ENCODE peak calls at places on chromosomes 13 and 19, in six cellular contexts. Q is HepG2, U is H1, E is HCT116, A is K562, Y is GM12878. K is an unnamed sample. For H3K4me1, the result is how much of the 10 kb centered on the place peaks cover.

GRCh38 chr13:51978836-51979556 is 32.3 kb downstream of the ATP7B start:
- DNase-seq in Q (peak), U (no peak), E (no peak), A (peak), Y (no peak), K (no peak)

GRCh38 chr13:52348081-52348480 is 57.9 kb downstream of the THSD1 start:
- DNase-seq in Q (no peak), U (no peak), E (peak), A (no peak), Y (no peak), K (no peak)

GRCh38 chr13:27296496-27296895 is 25.9 kb downstream of the RASL11A start:
- DNase-seq in Q (no peak), U (no peak), E (no peak), A (no peak), Y (no peak), K (no peak)

GRCh38 chr13:31477961-31478360 is 261.4 kb upstream of the RXFP2 start:
- DNase-seq in Q (no peak), U (no peak), E (no peak), A (no peak), Y (no peak), K (no peak)

GRCh38 chr13:43411211-43411610 is 375.6 kb downstream of the ENOX1 start:
- DNase-seq in Q (no peak), U (no peak), E (no peak), A (no peak), Y (no peak), K (no peak)

GRCh38 chr19:1019980-1020867 is 699 bp downstream of the TMEM259 start:
- DNase-seq in Q (no peak), U (no peak), E (no peak), A (peak), Y (no peak), K (no peak)

GRCh38 chr13:44972956-44973581 is 16.2 kb downstream of the NUFIP1 start:
- DNase-seq in Q (peak), U (no peak), E (peak), A (no peak), Y (no peak), K (no peak)

GRCh38 chr13:44796597-44797517 is 192.4 kb downstream of the NUFIP1 start:
- DNase-seq in Q (no peak), U (no peak), E (no peak), A (no peak), Y (no peak), K (no peak)

GRCh38 chr13:94073006-94073744 is 406.3 kb downstream of the DCT start:
- DNase-seq in Q (no peak), U (no peak), E (no peak), A (no peak), Y (no peak), K (no peak)

GRCh38 chr13:24622481-24622880 is 57.7 kb upstream of the ATP12A start:
- DNase-seq in Q (no peak), U (no peak), E (no peak), A (no peak), Y (no peak), K (no peak)

GRCh38 chr19:408441-409005 is 424 bp downstream of the C2CD4C start:
- DNase-seq in Q (no peak), U (no peak), E (no peak), A (peak), Y (no peak), K (no peak)

GRCh38 chr19:44725684-44726083 is 22.8 kb upstream of the BCL3 start:
- DNase-seq in Q (no peak), U (no peak), E (no peak), A (peak), Y (no peak), K (no peak)

GRCh38 chr13:78147905-78148304 is 229.3 kb upstream of the EDNRB start:
- DNase-seq in Q (no peak), U (no peak), E (no peak), A (no peak), Y (no peak), K (no peak)

GRCh38 chr19:5971714-5972354 is 6.1 kb downstream of the RANBP3 start:
- DNase-seq in Q (no peak), U (no peak), E (no peak), A (no peak), Y (no peak), K (no peak)

GRCh38 chr19:34639491-34640085 is 37.4 kb downstream of the SCGB2B2 start:
- DNase-seq in Q (peak), U (no peak), E (peak), A (peak), Y (peak), K (peak)

GRCh38 chr19:17749912-17750317 is 1.4 kb upstream of the FCHO1 start:
- DNase-seq in Q (no peak), U (no peak), E (no peak), A (no peak), Y (no peak), K (no peak)

GRCh38 chr13:101919541-101920306 is 467.2 kb downstream of the ITGBL1 start:
- DNase-seq in Q (no peak), U (no peak), E (no peak), A (no peak), Y (no peak), K (no peak)

GRCh38 chr13:77219401-77219800 is 107.5 kb downstream of the MYCBP2 start:
- DNase-seq in Q (no peak), U (no peak), E (no peak), A (no peak), Y (no peak), K (no peak)

GRCh38 chr13:97276862-97277269 is 54.7 kb downstream of the MBNL2 start:
- DNase-seq in Q (no peak), U (no peak), E (no peak), A (no peak), Y (no peak), K (no peak)

GRCh38 chr13:106597759-106598395 is 29.9 kb upstream of the ARGLU1 start:
- DNase-seq in Q (no peak), U (no peak), E (no peak), A (no peak), Y (no peak), K (no peak)

GRCh38 chr19:55488986-55489710 is 912 bp downstream of the SSC5D start:
- DNase-seq in Q (no peak), U (no peak), E (no peak), A (peak), Y (no peak), K (no peak)

GRCh38 chr19:19285723-19286122 is 12.6 kb upstream of the TM6SF2 start:
- DNase-seq in Q (no peak), U (no peak), E (no peak), A (no peak), Y (no peak), K (no peak)

GRCh38 chr19:6238256-6238642 is 41.5 kb downstream of the MLLT1 start:
- DNase-seq in Q (no peak), U (no peak), E (no peak), A (peak), Y (no peak), K (no peak)

GRCh38 chr13:44629465-44630183 is 53.5 kb upstream of the TSC22D1 start:
- DNase-seq in Q (no peak), U (no peak), E (no peak), A (no peak), Y (no peak), K (no peak)

GRCh38 chr13:33544308-33544707 is 258.8 kb upstream of the STARD13 start:
- DNase-seq in Q (no peak), U (no peak), E (no peak), A (no peak), Y (no peak), K (no peak)

DNA sequence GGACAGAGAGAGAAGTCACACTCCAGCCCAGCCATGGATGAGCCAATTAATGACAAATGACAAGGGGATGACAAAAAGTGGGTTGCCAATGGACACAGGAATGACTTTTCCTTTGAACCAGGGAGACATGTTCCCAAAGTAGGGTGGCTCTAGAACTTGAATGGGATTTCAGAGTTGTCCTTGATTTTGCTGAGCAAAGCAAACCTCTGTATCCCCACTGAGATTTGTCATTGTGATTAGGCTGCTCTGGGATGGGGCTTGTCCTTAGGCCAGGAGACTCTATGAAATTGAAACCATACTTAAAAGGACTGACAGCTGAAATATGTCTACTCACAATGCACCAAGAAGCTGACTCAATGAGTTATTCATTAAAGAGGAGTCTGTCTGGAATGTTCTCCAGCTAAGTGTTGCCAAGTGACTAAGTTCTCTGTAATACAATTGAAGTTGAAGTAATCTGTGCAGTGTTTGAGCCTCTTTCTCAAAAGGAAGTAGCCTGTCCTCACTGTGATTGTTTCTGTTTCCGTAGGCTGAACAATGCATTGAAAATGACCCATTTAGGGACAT is 69.0 kb upstream of the PCDH9 start:
- DNase-seq in Q (no peak), U (no peak), E (no peak), A (no peak), Y (no peak), K (no peak)
- TF ChIP-seq YY1 in Q (no peak), U (no peak), E (no peak), A (no peak), Y (no peak), K (no peak)

GRCh38 chr13:48112896-48113525 is 18.1 kb upstream of the MED4 start:
- DNase-seq in Q (no peak), U (no peak), E (no peak), A (no peak), Y (no peak), K (no peak)

GRCh38 chr13:48118025-48118424 is 23.1 kb upstream of the MED4 start:
- DNase-seq in Q (no peak), U (no peak), E (no peak), A (no peak), Y (no peak), K (no peak)

GRCh38 chr13:48121733-48122132 is 26.8 kb upstream of the MED4 start:
- DNase-seq in Q (no peak), U (no peak), E (no peak), A (no peak), Y (no peak), K (no peak)

GRCh38 chr13:48120246-48120645 is 25.3 kb upstream of the MED4 start:
- DNase-seq in Q (no peak), U (no peak), E (no peak), A (no peak), Y (no peak), K (no peak)

GRCh38 chr13:48116808-48117207 is 21.9 kb upstream of the MED4 start:
- DNase-seq in Q (no peak), U (no peak), E (no peak), A (no peak), Y (no peak), K (no peak)
- H3K4me1 ChIP-seq in Q (half or more), U (under half), E (under half), A (under half), Y (under half), K (under half)

DNA sequence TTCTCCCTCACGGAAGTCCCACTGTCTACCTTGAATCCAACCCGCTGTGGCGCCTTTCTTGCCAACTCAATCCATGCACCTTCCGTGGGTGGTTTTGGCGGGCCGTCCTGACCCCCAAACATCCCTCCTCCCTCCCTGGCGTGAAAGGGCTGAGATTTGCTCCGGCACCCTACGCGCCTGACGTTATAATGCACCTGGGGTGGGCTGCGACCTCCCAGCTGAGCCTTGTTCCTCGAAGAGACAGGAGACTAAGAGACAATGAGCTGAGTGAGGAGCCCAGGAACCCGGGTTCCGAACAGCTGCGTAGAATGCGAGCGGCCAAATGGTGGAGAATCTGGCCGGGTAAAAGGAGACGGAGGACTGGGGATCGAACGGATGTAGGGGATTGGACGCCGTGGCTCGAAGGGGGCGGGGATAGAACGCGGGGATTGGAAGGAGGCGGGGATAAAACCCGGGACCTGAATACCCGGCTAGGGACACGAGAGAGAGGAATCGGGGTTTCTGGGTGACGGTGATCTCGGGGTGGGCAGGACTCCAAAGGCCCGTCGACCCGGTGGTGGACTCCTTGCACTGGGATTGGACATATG is at the start of gene CPT1C:
- DNase-seq in Q (no peak), U (peak), E (no peak), A (no peak), Y (no peak), K (no peak)
- TF ChIP-seq ZNF274 in Q (no peak), U (no peak), E (no peak), A (no peak), Y (no peak), K (no peak)

GRCh38 chr13:48564046-48564445 is 31.2 kb upstream of the RCBTB2 start:
- DNase-seq in Q (no peak), U (no peak), E (no peak), A (no peak), Y (no peak), K (no peak)

GRCh38 chr13:48561461-48562224 is 28.8 kb upstream of the RCBTB2 start:
- DNase-seq in Q (no peak), U (no peak), E (no peak), A (no peak), Y (no peak), K (no peak)

GRCh38 chr13:48563611-48564010 is 30.7 kb upstream of the RCBTB2 start:
- DNase-seq in Q (no peak), U (no peak), E (no peak), A (no peak), Y (no peak), K (no peak)

GRCh38 chr13:48560657-48561337 is 27.9 kb upstream of the RCBTB2 start:
- DNase-seq in Q (no peak), U (no peak), E (no peak), A (no peak), Y (no peak), K (no peak)

DNA sequence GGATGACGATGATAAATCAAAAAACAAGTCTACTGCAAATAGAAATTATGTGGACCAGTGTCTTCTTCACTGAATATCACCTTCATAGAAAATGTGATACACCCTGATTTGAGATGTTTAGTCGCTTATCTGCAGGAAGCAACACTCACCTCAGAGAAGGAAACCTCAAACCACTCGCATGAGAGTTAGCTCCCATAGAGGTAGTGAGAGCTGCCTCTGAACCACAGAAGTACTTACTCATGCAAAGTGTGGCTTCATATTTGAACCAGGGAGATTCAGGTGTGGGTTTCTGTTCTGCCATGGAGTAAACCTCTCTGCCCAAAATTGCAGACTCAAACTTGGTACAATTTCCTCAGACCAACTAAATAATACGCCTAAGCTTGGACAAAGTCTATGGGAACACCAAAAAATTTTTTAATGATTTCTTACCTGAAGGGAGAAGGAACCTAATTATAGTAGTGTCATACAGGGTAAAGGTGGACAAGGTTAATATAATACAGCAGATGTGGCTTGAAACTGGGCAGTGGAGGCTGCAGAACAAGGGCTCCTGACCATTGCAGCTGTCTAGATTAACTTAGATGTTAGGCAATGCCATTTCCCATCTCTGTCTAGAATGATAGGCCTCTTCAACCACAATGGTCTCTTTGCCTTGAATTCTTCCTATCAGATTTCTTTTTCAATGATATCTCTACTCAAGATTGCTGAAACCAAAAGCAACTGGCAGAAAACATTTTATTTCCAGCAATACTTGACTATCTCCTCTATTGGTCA is 29.6 kb upstream of the RCBTB2 start:
- DNase-seq in Q (no peak), U (no peak), E (no peak), A (no peak), Y (peak), K (no peak)
- TF ChIP-seq YY1 in Q (no peak), U (no peak), E (no peak), A (no peak), Y (no peak), K (no peak)

GRCh38 chr19:3194063-3194702 is 8.5 kb downstream of the NCLN start:
- DNase-seq in Q (no peak), U (no peak), E (no peak), A (peak), Y (no peak), K (no peak)
- H3K4me1 ChIP-seq in Q (under half), U (under half), E (under half), A (under half), Y (under half), K (under half)

GRCh38 chr13:99085139-99085845 is 107.4 kb upstream of the DOCK9 start:
- DNase-seq in Q (no peak), U (no peak), E (no peak), A (peak), Y (no peak), K (no peak)

GRCh38 chr13:99086869-99087129 is 108.9 kb upstream of the DOCK9 start:
- DNase-seq in Q (no peak), U (no peak), E (no peak), A (no peak), Y (no peak), K (no peak)

GRCh38 chr13:99085846-99086148 is 107.9 kb upstream of the DOCK9 start:
- DNase-seq in Q (no peak), U (no peak), E (no peak), A (no peak), Y (no peak), K (no peak)

GRCh38 chr13:99086149-99086868 is 108.4 kb upstream of the DOCK9 start:
- DNase-seq in Q (no peak), U (no peak), E (no peak), A (peak), Y (no peak), K (no peak)

DNA sequence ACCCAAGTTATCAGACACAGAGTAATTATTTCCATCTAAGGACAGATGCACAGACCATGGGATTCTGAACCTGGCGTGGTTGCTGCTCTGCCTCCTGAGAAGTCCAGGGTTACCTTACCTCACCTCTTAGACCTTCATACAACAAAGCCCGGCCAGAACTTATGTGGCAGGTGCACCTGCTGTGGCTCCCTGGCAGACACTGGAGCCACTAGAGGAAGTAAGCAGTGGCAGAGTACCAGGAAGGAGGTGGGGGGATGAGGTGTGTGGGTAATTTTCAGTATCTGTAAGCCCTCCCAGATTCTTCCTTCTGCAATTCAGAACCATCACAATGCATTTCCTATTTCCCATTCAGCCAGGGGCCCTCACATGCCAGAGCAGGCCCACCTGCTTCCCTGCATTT is 106.1 kb upstream of the DOCK9 start:
- DNase-seq in Q (no peak), U (no peak), E (no peak), A (no peak), Y (no peak), K (no peak)
- TF ChIP-seq ZNF274 in Q (no peak), U (no peak), E (no peak), A (no peak), Y (no peak), K (no peak)

DNA sequence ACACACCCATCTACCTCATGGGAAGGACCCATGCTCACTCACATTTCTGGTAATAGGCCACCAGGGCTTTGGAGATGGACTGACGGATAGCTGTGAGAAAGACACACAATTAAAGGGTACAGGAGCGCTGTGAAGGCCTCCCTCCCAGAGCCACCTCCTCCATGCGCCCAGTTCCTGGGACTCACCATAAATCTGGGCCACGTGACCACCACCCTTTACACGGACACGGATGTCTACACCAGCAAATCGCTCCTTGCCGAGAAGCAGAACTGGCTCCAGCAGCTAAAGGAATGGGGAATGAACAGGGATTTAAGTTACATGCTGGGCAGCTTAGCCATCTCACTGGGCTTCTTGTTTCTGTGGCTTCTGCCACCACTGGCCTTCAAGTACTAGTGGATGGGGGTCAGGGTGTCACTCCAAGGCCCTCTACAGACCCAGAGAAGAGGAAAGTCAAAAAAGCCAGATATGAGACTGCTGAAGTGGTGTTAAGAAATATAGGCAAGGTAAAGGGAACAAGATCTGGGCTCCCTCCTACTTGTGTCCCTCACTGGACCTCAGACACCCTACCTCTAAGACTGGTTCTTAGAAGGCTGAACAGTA is 2.2 kb downstream of the RPS16 start:
- DNase-seq in Q (no peak), U (no peak), E (no peak), A (no peak), Y (no peak), K (no peak)
- TF ChIP-seq YY1 in Q (no peak), U (no peak), E (no peak), A (no peak), Y (no peak), K (no peak)

K was measured in NT2/D1.